ENCODE peak calls at places on chromosomes 6 and 20, in eight cellular contexts. N is HT-29; M is NCI-H1417; W is CD8-positive, alpha-beta T cell; R is KG1; T is COR-L47; F is T follicular helper cell; V is endothelial cell. E is an unnamed sample.
A peak's percentile ranks its signal among the peaks of the same experiment; 100 is the strongest.

GRCh38 chr6:346389-347030 is 45.0 kb upstream of the IRF4 start:
- DNase-seq in R (no peak), T (no peak), F (no peak), N (no peak), V (no peak), M (no peak), W (no peak), E (no peak)

GRCh38 chr6:122790740-122791679 is 2.0 kb downstream of the SMPDL3A start:
- DNase-seq in W (no peak), V (no peak), N (peak; percentile 2), M (no peak), R (no peak), T (no peak), F (no peak), E (no peak)

GRCh38 chr6:29627762-29628418 is 5.1 kb downstream of the GABBR1 start:
- DNase-seq in W (peak; percentile 40), N (no peak), F (peak; percentile 54), M (peak; percentile 10), T (peak; percentile 26), R (no peak), V (peak; percentile 74), E (peak; percentile 44)

GRCh38 chr20:50174456-50174855 is 16.2 kb upstream of the CEBPB start:
- DNase-seq in F (no peak), R (no peak), N (no peak), T (no peak), M (no peak), V (no peak), W (no peak), E (no peak)

GRCh38 chr6:72466971-72467566 is 154.8 kb upstream of the KCNQ5 start:
- DNase-seq in V (no peak), R (no peak), T (peak; percentile 86), W (no peak), N (no peak), M (peak; percentile 57), F (no peak), E (no peak)

GRCh38 chr6:151400473-151400872 is 9.1 kb upstream of the ZBTB2 start:
- DNase-seq in T (no peak), W (no peak), V (no peak), N (no peak), R (no peak), F (no peak), M (no peak), E (no peak)

GRCh38 chr20:56689852-56690485 is 60.9 kb downstream of the TFAP2C start:
- DNase-seq in N (no peak), R (no peak), F (no peak), M (no peak), V (no peak), T (no peak), W (no peak), E (no peak)

GRCh38 chr6:164347455-164347854 is 932.9 kb downstream of the QKI start:
- DNase-seq in N (no peak), M (no peak), T (no peak), R (no peak), W (no peak), V (no peak), F (no peak), E (no peak)

GRCh38 chr6:169959129-169960002 is 207.9 kb downstream of the ERMARD start:
- DNase-seq in W (peak; percentile 44), F (peak; percentile 32), N (peak; percentile 30), T (peak; percentile 74), M (peak; percentile 75), R (no peak), V (no peak), E (peak; percentile 21)

GRCh38 chr6:149451361-149452061 is 33.3 kb downstream of the ZC3H12D start:
- DNase-seq in V (no peak), R (no peak), M (no peak), N (no peak), T (no peak), F (no peak), W (no peak), E (no peak)

E was measured in stimulated activated CD4-positive, alpha-beta T cell treated with anti-CD3 and anti-CD28 coated beads, Interleukin-2, amount 100 ng/mL, for 4 hours.